ENCODE peak calls at places on chromosomes 2 and 18, in five cellular contexts. Y, O, Q, I and P are unnamed samples.

GRCh38 chr2:134438371-134438770 is 184.5 kb downstream of the MGAT5 start:
- ATAC-seq in Y (no peak), O (no peak), Q (no peak), I (no peak), P (no peak)

GRCh38 chr2:37599688-37600525 is 71.5 kb downstream of the CDC42EP3 start:
- ATAC-seq in Y (no peak), O (no peak), Q (no peak), I (no peak), P (no peak)

GRCh38 chr2:73516033-73516432 is 126.2 kb downstream of the NAT8 start:
- ATAC-seq in Y (no peak), O (no peak), Q (no peak), I (no peak), P (no peak)

GRCh38 chr2:53174539-53174938 is 593.1 kb upstream of the CHAC2 start:
- ATAC-seq in Y (no peak), O (no peak), Q (no peak), I (no peak), P (no peak)

GRCh38 chr2:88614497-88615157 is 12.6 kb downstream of the EIF2AK3 start:
- ATAC-seq in Y (no peak), O (peak), Q (no peak), I (no peak), P (no peak)

GRCh38 chr2:132416080-132416911 is at the start of gene GPR39:
- ATAC-seq in Y (peak), O (no peak), Q (peak), I (peak), P (peak)

GRCh38 chr2:143152219-143152618 is 23.0 kb downstream of the ARHGAP15 start:
- ATAC-seq in Y (no peak), O (no peak), Q (no peak), I (no peak), P (no peak)

GRCh38 chr18:62827397-62827796 is 112.1 kb downstream of the PHLPP1 start:
- ATAC-seq in Y (no peak), O (no peak), Q (no peak), I (peak), P (no peak)

GRCh38 chr2:215920244-215921100 is 92.9 kb downstream of the MREG start:
- ATAC-seq in Y (peak), O (peak), Q (peak), I (peak), P (peak)

GRCh38 chr18:31155498-31155897 is 7.2 kb downstream of the DSC1 start:
- ATAC-seq in Y (no peak), O (no peak), Q (no peak), I (no peak), P (no peak)

GRCh38 chr2:49772299-49772970 is 618.1 kb upstream of the FSHR start:
- ATAC-seq in Y (no peak), O (no peak), Q (no peak), I (no peak), P (no peak)

GRCh38 chr2:101762451-101763171 is 65.1 kb downstream of the MAP4K4 start:
- ATAC-seq in Y (peak), O (no peak), Q (peak), I (peak), P (no peak)

GRCh38 chr18:7557891-7558454 is 9.1 kb upstream of the PTPRM start:
- ATAC-seq in Y (no peak), O (no peak), Q (no peak), I (no peak), P (no peak)

GRCh38 chr2:146138820-146139219 is 1618.9 kb upstream of the ZEB2 start:
- ATAC-seq in Y (no peak), O (no peak), Q (no peak), I (no peak), P (no peak)

GRCh38 chr18:9690418-9691178 is 17.5 kb upstream of the RAB31 start:
- ATAC-seq in Y (no peak), O (no peak), Q (no peak), I (no peak), P (no peak)

GRCh38 chr2:200778038-200778437 is 33.7 kb upstream of the BZW1 start:
- ATAC-seq in Y (no peak), O (no peak), Q (no peak), I (no peak), P (no peak)

GRCh38 chr2:111028720-111029119 is 92.0 kb upstream of the BCL2L11 start:
- ATAC-seq in Y (no peak), O (no peak), Q (no peak), I (no peak), P (no peak)

GRCh38 chr2:233209978-233210680 is 41.3 kb upstream of the ATG16L1 start:
- ATAC-seq in Y (no peak), O (peak), Q (no peak), I (no peak), P (no peak)

GRCh38 chr2:36246320-36246990 is 109.1 kb upstream of the CRIM1 start:
- ATAC-seq in Y (no peak), O (peak), Q (no peak), I (no peak), P (no peak)

GRCh38 chr2:38293152-38293865 is 83.8 kb downstream of the ATL2 start:
- ATAC-seq in Y (peak), O (no peak), Q (no peak), I (peak), P (no peak)

GRCh38 chr2:26974352-26974751 is 3.9 kb downstream of the MAPRE3 start:
- ATAC-seq in Y (no peak), O (no peak), Q (no peak), I (no peak), P (no peak)

GRCh38 chr18:63131944-63132818 is 187.4 kb downstream of the BCL2 start:
- ATAC-seq in Y (no peak), O (peak), Q (no peak), I (no peak), P (no peak)

GRCh38 chr2:111656436-111656835 is 227.6 kb downstream of the ANAPC1 start:
- ATAC-seq in Y (no peak), O (no peak), Q (no peak), I (no peak), P (no peak)

GRCh38 chr2:108460345-108461037 is 11.5 kb downstream of the GCC2 start:
- ATAC-seq in Y (no peak), O (peak), Q (no peak), I (no peak), P (no peak)

GRCh38 chr2:233990261-233990798 is 60.2 kb upstream of the SPP2 start:
- ATAC-seq in Y (peak), O (peak), Q (no peak), I (no peak), P (no peak)

GRCh38 chr2:33395660-33396249 is 80.7 kb upstream of the RASGRP3 start:
- ATAC-seq in Y (peak), O (peak), Q (peak), I (peak), P (no peak)

GRCh38 chr2:131431336-131431735 is 44.6 kb upstream of the TUBA3D start:
- ATAC-seq in Y (no peak), O (no peak), Q (no peak), I (no peak), P (no peak)

GRCh38 chr2:229223107-229223506 is 48.0 kb downstream of the PID1 start:
- ATAC-seq in Y (no peak), O (no peak), Q (no peak), I (no peak), P (no peak)

GRCh38 chr2:123961576-123961975 is 63.5 kb upstream of the CNTNAP5 start:
- ATAC-seq in Y (no peak), O (no peak), Q (no peak), I (no peak), P (no peak)

GRCh38 chr18:45687617-45688016 is 36.4 kb upstream of the SLC14A1 start:
- ATAC-seq in Y (no peak), O (peak), Q (peak), I (no peak), P (no peak)

GRCh38 chr2:68453761-68454360 is 13.2 kb downstream of the FBXO48 start:
- ATAC-seq in Y (no peak), O (peak), Q (no peak), I (no peak), P (no peak)

GRCh38 chr18:31043709-31044108 is 1.2 kb upstream of the DSC3 start:
- ATAC-seq in Y (no peak), O (no peak), Q (no peak), I (no peak), P (no peak)

GRCh38 chr2:20657522-20658235 is 6.8 kb upstream of the HS1BP3 start:
- ATAC-seq in Y (no peak), O (no peak), Q (no peak), I (no peak), P (no peak)

DNA sequence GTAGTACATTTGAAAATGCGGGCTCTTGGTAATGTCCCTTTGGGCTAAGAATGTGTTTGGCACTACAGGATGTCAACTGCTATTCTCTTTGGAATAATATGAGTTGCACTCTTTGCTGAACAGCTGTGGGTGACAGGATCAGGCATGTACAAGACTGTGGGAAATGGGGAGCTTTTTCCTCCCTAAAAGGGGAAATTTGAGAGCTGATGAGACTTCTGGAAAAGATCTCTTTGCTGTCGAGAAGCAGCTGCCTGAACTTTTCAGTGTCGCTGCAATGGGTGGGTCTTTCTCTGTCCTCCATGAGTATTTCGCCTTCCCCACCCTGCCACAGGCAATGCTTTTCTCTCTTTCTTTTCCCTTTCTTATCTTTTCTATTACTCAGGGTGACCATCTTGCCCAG is 762.2 kb upstream of the GCFC2 start:
- ATAC-seq in Y (no peak), O (no peak), Q (no peak), I (no peak), P (no peak)
- TF ChIP-seq EP300 in Y (no peak), O (no peak), Q (no peak), I (no peak), P (no peak)

GRCh38 chr2:169343202-169343601 is 19.1 kb downstream of the LRP2 start:
- ATAC-seq in Y (no peak), O (no peak), Q (no peak), I (no peak), P (no peak)
- TF ChIP-seq EP300 in Y (no peak), O (no peak), Q (no peak), I (no peak), P (no peak)

DNA sequence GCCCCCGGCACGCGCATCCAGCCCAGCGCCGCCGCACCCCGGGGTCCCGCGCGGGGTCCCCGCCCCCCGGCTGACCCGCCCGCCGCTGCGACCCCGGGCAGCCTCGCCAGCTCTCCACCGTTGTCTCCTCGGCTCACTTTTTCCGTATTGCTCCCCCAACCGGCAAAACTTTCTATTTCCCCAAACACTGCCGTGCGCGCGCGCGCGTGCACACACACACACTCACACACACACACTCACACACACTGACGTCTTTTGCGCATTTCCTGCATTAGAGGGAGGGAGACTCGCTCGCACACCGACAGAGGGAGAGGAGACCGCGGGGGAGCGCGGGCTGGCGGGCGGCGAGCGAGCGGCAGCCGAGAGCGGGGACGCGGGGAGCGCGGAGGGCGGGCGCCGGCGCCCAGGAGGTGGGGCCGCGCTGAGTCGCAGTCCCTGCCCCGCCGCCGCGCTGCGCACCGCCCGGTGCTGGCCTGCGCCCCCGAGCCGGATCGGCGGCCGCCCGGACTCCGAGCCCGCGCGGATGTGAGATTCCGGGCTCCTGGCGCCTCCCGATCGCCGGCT is 542 bp upstream of the PRKCE start:
- ATAC-seq in Y (peak), O (peak), Q (peak), I (peak), P (peak)
- TF ChIP-seq EP300 in Y (no peak), O (peak), Q (no peak), I (peak), P (no peak)

GRCh38 chr2:189210250-189211075 is 30.9 kb upstream of the COL5A2 start:
- ATAC-seq in Y (no peak), O (no peak), Q (peak), I (peak), P (peak)
- TF ChIP-seq EP300 in Y (no peak), O (no peak), Q (no peak), I (peak), P (no peak)

DNA sequence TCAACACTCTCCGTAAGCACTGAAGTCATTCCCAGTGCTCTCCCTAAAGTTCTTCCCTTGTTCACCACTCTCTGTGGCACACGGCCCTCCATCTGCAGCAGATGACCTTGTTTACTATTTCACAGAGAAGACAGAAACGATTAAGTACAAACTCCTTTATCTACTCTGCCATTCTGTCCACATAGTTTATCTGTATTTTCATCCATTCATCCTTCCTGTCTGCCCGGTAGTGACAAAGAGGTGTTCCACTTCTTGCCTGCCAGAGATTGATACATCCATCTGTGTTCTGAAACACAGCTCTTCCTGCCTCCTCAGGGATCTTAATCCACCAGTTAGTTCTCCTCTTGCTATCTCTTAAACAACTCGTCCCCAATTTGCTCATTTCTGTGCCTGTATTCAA is 77.9 kb upstream of the CD226 start:
- ATAC-seq in Y (no peak), O (no peak), Q (no peak), I (no peak), P (no peak)
- TF ChIP-seq EP300 in Y (no peak), O (no peak), Q (no peak), I (no peak), P (no peak)

GRCh38 chr2:190578158-190579057 is 43.9 kb upstream of the NEMP2 start:
- ATAC-seq in Y (peak), O (no peak), Q (peak), I (peak), P (peak)
- TF ChIP-seq EP300 in Y (no peak), O (no peak), Q (no peak), I (peak), P (no peak)

DNA sequence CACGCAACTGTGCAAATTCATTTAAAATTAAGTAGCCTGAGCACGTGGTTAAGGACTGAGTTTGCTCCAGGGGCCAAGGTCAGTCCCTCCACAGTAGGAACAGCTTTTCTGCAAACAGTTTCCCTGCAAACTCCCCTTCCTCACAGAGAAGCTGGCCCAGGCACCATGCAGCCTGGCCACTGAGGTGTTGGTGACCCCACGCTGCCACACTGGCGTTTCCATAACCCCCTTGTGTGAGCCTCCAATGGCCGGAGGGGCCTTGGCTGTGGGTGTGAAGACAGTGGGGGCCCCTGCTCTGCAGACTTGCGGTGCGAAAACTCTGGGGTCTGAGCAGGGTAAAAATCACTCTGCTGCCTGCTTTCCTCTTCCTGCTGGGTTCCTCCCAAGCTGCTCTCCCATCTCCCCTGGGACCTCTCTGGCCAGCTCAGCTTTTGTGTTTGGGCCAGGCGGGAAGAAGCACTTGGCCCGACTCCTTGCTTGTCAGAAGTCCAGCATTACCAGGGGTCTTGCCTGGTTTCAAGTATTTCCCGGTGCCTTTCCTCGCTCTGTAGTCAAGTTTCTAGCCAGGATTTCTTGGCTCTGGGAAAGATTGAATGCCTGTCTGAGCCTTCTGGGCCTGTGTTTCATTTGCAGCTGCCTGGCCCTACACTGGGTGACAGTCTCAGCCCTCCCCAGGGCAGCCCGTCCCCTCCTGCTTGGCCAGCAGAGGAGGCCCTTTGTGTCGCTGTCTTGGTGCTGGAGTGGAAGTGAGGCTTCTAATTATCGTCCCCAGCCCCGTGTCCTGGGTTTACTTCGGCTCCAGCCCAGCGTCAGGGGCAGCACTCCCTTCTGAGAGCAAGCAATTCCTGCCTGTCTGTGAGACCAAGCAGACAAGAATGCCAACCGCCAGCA is 131.4 kb upstream of the SLC1A4 start:
- ATAC-seq in Y (peak), O (no peak), Q (no peak), I (peak), P (peak)
- TF ChIP-seq EP300 in Y (no peak), O (no peak), Q (no peak), I (no peak), P (no peak)

GRCh38 chr18:59685501-59685900 is 11.7 kb downstream of the CCBE1 start:
- ATAC-seq in Y (no peak), O (no peak), Q (no peak), I (no peak), P (peak)
- TF ChIP-seq EP300 in Y (no peak), O (no peak), Q (no peak), I (no peak), P (no peak)

GRCh38 chr2:28338046-28338753 is 54.5 kb upstream of the FOSL2 start:
- ATAC-seq in Y (no peak), O (no peak), Q (peak), I (peak), P (peak)
- TF ChIP-seq EP300 in Y (no peak), O (no peak), Q (no peak), I (no peak), P (no peak)